ENCODE peak calls at places on chromosomes 3 and 15, in eight cellular contexts. G is SK-N-MC; P is effector memory CD4-positive, alpha-beta T cell; M is body of pancreas; E is fibroblast of pulmonary artery; A is brain microvascular endothelial cell; X is cardiac fibroblast; W is GM06990. O is an unnamed sample.

GRCh38 chr15:65902373-65902772 is 33.1 kb downstream of the RAB11A start:
- DNase-seq in E (peak), A (no peak), G (no peak), W (peak), X (peak), M (peak), P (no peak), O (no peak)

GRCh38 chr3:39716849-39717248 is 92.6 kb upstream of the MYRIP start:
- DNase-seq in E (no peak), P (no peak), W (no peak), X (no peak), G (no peak), M (no peak), A (no peak), O (peak)

GRCh38 chr3:126557761-126558160 is 971 bp downstream of the C3orf22 start:
- DNase-seq in G (no peak), P (no peak), A (no peak), M (no peak), E (no peak), W (no peak), X (no peak), O (peak)

GRCh38 chr3:140455476-140455875 is 222.4 kb upstream of the TRIM42 start:
- DNase-seq in E (no peak), X (no peak), W (no peak), M (no peak), A (no peak), P (no peak), G (no peak), O (peak)

GRCh38 chr3:37161351-37161750 is 13.0 kb downstream of the LRRFIP2 start:
- DNase-seq in G (no peak), E (no peak), W (no peak), A (no peak), M (no peak), X (no peak), P (no peak), O (no peak)

GRCh38 chr3:126745760-126746394 is 41.8 kb downstream of the CHCHD6 start:
- DNase-seq in A (no peak), W (no peak), X (peak), G (no peak), M (peak), E (no peak), P (no peak), O (no peak)

GRCh38 chr3:141561426-141562034 is 74.7 kb downstream of the RASA2 start:
- DNase-seq in W (peak), X (peak), M (peak), P (no peak), G (peak), E (peak), A (peak), O (peak)

GRCh38 chr15:89178307-89178977 is 42.9 kb downstream of the RLBP1 start:
- DNase-seq in M (no peak), G (no peak), A (no peak), E (no peak), W (no peak), X (no peak), P (no peak), O (peak)

GRCh38 chr3:24417730-24418129 is 76.9 kb downstream of the THRB start:
- DNase-seq in X (no peak), E (no peak), P (no peak), M (no peak), A (no peak), G (no peak), W (no peak), O (no peak)

GRCh38 chr15:99424978-99425665 is 140.7 kb upstream of the MEF2A start:
- DNase-seq in W (no peak), E (peak), P (no peak), M (no peak), G (no peak), A (peak), X (peak), O (peak)

GRCh38 chr3:39850707-39851014 is 41.3 kb downstream of the MYRIP start:
- DNase-seq in A (no peak), P (no peak), X (no peak), W (no peak), G (no peak), E (no peak), M (no peak), O (no peak)

DNA sequence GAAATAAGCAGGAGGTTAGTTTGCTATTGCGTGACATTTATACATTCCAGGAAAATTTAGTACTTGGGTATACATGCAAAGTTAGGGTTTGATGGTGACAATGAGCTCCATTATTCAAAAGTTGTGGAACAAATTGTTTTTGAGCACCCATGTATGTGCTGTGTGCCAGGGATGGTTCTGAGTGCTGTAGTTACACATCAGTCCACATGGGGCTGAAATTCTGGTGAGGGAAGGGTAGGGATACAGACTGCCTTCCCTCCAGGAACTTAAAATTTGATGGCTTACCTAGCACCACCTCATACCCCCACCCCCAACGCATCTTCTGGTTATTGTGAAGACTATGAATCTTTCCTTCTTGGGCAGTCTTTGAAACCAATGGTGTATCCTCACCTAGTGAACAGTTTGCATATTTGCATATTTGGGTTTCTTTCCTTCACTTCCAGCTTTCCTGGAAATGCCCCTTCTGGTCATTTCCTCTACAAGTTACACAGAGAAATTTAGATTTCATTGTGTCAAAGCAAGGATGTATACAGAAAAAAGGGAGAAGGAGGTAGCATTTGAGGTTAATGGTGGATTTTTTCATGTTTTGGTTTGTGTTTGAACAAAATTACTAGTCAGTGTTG is 222.0 kb upstream of the IL12A start:
- DNase-seq in W (no peak), E (peak), M (no peak), X (peak), P (no peak), A (peak), G (no peak), O (peak)
- H3K4me3 ChIP-seq in W (no peak), E (no peak), M (no peak), X (no peak), P (no peak), A (peak), G (no peak), O (peak)

DNA sequence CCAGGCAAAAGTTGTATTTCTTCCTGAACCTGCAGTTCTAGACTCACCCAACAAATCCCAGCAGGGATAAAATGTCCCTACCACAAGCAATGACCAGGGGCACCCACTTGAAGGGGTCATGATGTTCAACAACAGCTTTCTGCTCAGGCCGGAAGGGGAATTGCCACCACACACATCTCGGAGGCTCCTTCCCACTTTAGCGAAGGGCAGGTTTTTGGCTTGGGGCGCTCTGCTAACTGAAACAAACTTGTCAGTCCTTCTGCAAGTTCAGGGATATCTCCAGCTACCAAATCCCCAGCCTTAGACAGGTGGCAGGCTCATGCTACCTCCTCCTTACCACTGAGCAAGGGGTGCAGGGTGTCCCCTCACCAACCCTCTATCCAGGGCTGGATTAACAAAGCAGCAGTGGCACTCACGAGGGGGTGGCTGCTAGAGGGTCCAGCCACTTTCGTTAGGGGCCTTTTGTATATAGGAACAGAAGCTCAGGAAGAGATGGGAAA is 2.2 kb downstream of the ADCY5 start:
- DNase-seq in X (no peak), W (no peak), A (no peak), M (no peak), P (no peak), G (no peak), E (no peak), O (peak)
- H3K4me3 ChIP-seq in X (no peak), W (no peak), A (no peak), M (no peak), P (no peak), G (peak), E (no peak), O (no peak)

DNA sequence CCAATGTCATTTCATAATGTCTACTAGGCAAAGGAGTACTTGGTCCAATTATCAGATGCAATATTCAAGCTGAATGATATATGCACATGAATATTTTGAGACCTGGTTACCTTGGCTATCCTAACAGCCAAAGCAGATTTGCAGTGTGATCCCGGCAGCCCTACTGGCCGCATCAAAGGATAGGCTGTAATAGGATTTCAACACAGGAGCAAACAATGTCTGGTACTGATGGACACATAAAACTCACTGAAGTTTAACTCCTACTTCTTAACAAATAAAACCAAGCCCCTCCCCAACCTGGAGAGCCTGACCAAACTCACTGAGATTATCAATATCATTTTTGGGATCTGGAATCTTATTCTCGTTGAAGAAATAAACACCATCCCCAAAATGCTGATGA is 130.2 kb downstream of the FOXP1 start:
- DNase-seq in P (no peak), W (no peak), A (no peak), M (no peak), G (no peak), E (no peak), X (no peak), O (no peak)
- H3K4me3 ChIP-seq in P (no peak), W (no peak), A (no peak), M (no peak), G (no peak), E (no peak), X (no peak), O (no peak)

GRCh38 chr15:77631790-77632551 is 741 bp downstream of the LINGO1 start:
- DNase-seq in E (no peak), G (no peak), W (no peak), A (no peak), X (no peak), M (peak), P (no peak), O (no peak)
- H3K4me3 ChIP-seq in E (no peak), G (peak), W (no peak), A (no peak), X (no peak), M (no peak), P (no peak), O (peak)

GRCh38 chr3:83968386-83968785 is 990.4 kb upstream of the CADM2 start:
- DNase-seq in X (no peak), M (no peak), P (no peak), A (no peak), E (no peak), W (no peak), G (no peak), O (no peak)

GRCh38 chr3:83971693-83972092 is 987.1 kb upstream of the CADM2 start:
- DNase-seq in M (no peak), E (no peak), W (no peak), G (no peak), A (no peak), X (no peak), P (no peak), O (no peak)
- H3K4me3 ChIP-seq in M (no peak), E (no peak), W (no peak), G (no peak), A (no peak), X (no peak), P (no peak), O (no peak)

DNA sequence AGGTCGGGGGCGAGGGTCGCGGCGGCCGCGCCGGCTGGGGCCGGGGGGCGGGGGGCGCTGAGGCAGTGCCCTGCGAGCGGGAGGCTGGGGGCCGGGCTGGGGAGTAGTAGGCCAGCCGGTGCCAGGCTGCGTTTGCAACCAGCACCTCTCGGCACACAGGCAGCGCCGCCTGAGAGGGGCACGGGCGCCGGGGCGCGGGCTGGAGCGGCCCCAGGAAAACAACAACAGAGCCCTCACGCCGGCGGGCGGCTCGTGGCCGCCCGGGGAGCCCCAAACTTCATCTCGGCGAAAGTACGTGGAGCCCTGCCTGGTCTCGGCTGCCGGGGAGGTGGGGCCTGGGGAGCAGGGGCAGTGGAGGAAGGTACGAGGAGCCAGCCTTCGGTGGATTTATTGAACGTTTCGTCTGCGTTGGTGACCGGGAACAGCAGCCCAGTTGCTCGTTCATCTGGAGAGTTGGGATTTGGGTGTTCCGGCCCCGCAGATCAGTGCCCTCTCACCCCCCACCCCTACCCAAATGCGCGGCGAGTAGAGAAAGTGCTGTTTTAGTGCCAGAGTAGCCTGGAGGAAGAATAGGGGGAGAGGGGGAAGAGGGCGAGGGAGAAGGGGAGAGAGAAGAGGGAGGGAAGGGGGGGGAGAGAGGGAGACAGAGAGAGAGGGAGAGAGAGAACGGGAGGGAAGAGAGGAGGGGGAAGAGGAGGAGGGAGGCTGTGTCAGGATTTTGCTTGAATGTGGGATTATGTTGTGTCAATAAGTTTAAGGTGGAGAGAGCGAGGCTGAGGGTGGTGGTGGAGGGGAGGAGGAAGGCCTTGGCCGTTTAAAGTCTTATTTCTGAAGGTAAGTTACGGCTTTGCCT is 825 bp downstream of the BBX start:
- DNase-seq in E (peak), A (peak), P (peak), X (peak), M (peak), W (peak), G (no peak), O (peak)
- H3K4me3 ChIP-seq in E (peak), A (peak), P (peak), X (peak), M (peak), W (peak), G (peak), O (peak)

GRCh38 chr15:70761046-70761445 is 2.3 kb downstream of the UACA start:
- DNase-seq in M (no peak), E (no peak), P (no peak), A (no peak), W (no peak), X (no peak), G (no peak), O (no peak)
- H3K4me3 ChIP-seq in M (no peak), E (peak), P (no peak), A (peak), W (no peak), X (no peak), G (peak), O (peak)

GRCh38 chr3:8886556-8886955 is 76.7 kb downstream of the RAD18 start:
- DNase-seq in A (peak), P (no peak), W (no peak), G (no peak), M (no peak), X (peak), E (no peak), O (no peak)

GRCh38 chr3:8887435-8888295 is 75.6 kb downstream of the RAD18 start:
- DNase-seq in A (peak), G (no peak), W (no peak), P (no peak), X (no peak), M (no peak), E (no peak), O (no peak)

GRCh38 chr3:8885806-8886205 is 77.5 kb downstream of the RAD18 start:
- DNase-seq in P (no peak), E (no peak), X (peak), W (no peak), A (no peak), M (no peak), G (no peak), O (no peak)

GRCh38 chr3:8891328-8891727 is 71.9 kb downstream of the RAD18 start:
- DNase-seq in G (no peak), A (no peak), P (no peak), W (no peak), E (no peak), M (no peak), X (no peak), O (no peak)

GRCh38 chr3:8888296-8888915 is 74.9 kb downstream of the RAD18 start:
- DNase-seq in A (peak), G (no peak), W (no peak), P (no peak), M (no peak), X (peak), E (peak), O (no peak)
- H3K4me3 ChIP-seq in A (no peak), G (no peak), W (no peak), P (no peak), M (no peak), X (no peak), E (no peak), O (no peak)

GRCh38 chr3:124759666-124760401 is 29.6 kb downstream of the UMPS start:
- DNase-seq in G (no peak), M (no peak), W (no peak), A (no peak), X (no peak), E (no peak), P (no peak), O (no peak)

GRCh38 chr3:124761935-124762334 is 31.7 kb downstream of the UMPS start:
- DNase-seq in A (no peak), G (no peak), W (no peak), X (no peak), M (no peak), P (no peak), E (no peak), O (no peak)

GRCh38 chr3:124762612-124763011 is 32.4 kb downstream of the UMPS start:
- DNase-seq in G (no peak), M (no peak), E (no peak), P (no peak), W (no peak), A (no peak), X (no peak), O (no peak)

GRCh38 chr3:124760601-124761000 is 30.3 kb downstream of the UMPS start:
- DNase-seq in P (no peak), G (no peak), A (peak), X (peak), W (no peak), E (peak), M (peak), O (peak)

DNA sequence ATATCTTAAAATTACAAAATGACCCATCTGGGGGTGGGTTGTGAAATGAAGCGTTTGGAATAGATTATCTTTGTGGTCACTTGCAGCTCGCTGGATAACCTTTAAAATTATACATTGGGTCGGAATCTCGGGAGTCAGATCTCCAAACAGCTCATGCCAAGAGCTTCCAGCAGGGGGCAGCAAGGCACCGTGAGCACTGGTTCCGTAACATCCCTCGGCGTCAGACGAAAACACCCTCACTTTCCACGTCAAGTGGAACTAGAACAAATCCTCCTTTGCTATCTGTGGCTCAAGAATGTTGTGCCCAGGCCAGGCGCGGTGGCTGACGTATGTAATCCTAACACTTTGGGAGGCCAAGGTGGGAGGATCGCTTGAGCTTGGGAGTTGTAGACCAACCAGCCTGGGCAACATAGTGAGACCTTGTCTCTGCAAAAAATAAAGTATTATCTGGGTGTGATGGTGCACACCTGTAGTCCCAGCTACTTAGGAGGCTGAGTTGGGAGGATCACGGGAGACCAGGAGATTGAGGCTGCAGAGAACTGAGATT is 31.1 kb downstream of the UMPS start:
- DNase-seq in X (peak), M (peak), G (peak), E (peak), W (peak), P (peak), A (peak), O (peak)
- H3K4me3 ChIP-seq in X (no peak), M (no peak), G (peak), E (no peak), W (no peak), P (peak), A (no peak), O (no peak)

O was measured in osteoblast.